ENCODE peak calls at places on chromosomes 16 and 17, in six cellular contexts. One of them, this sample, is unnamed.

GRCh38 chr17:32755045-32755805 is 121.7 kb downstream of the MYO1D start:
- DNase-seq in sigmoid colon: no peak
- DNase-seq in tibial nerve: no peak
- DNase-seq in H1: no peak
- DNase-seq in ovary: no peak
- DNase-seq in stomach: no peak
- DNase-seq in this sample: no peak

GRCh38 chr17:47987240-47987835 is 16.4 kb downstream of the CDK5RAP3 start:
- DNase-seq in sigmoid colon: peak
- DNase-seq in tibial nerve: no peak
- DNase-seq in H1: no peak
- DNase-seq in ovary: no peak
- DNase-seq in stomach: peak
- DNase-seq in this sample: no peak

GRCh38 chr16:69880640-69881133 is 70.4 kb upstream of the CLEC18A start:
- DNase-seq in sigmoid colon: no peak
- DNase-seq in tibial nerve: no peak
- DNase-seq in H1: no peak
- DNase-seq in ovary: no peak
- DNase-seq in stomach: no peak
- DNase-seq in this sample: no peak

GRCh38 chr17:81508639-81509047 is 4.0 kb downstream of the ACTG1 start:
- DNase-seq in sigmoid colon: peak
- DNase-seq in tibial nerve: no peak
- DNase-seq in H1: no peak
- DNase-seq in ovary: no peak
- DNase-seq in stomach: no peak
- DNase-seq in this sample: no peak

GRCh38 chr17:59542960-59543635 is 22.3 kb upstream of the DHX40 start:
- DNase-seq in sigmoid colon: no peak
- DNase-seq in tibial nerve: no peak
- DNase-seq in H1: no peak
- DNase-seq in ovary: no peak
- DNase-seq in stomach: no peak
- DNase-seq in this sample: no peak

GRCh38 chr17:3635474-3636153 is 436 bp downstream of the SHPK start:
- DNase-seq in sigmoid colon: no peak
- DNase-seq in tibial nerve: no peak
- DNase-seq in H1: no peak
- DNase-seq in ovary: no peak
- DNase-seq in stomach: no peak
- DNase-seq in this sample: peak

GRCh38 chr16:12024429-12024828 is 47.9 kb downstream of the SNX29 start:
- DNase-seq in sigmoid colon: no peak
- DNase-seq in tibial nerve: no peak
- DNase-seq in H1: no peak
- DNase-seq in ovary: no peak
- DNase-seq in stomach: peak
- DNase-seq in this sample: no peak

GRCh38 chr17:43224146-43224705 is 4.2 kb downstream of the CCDC200 start:
- DNase-seq in sigmoid colon: peak
- DNase-seq in tibial nerve: peak
- DNase-seq in H1: no peak
- DNase-seq in ovary: no peak
- DNase-seq in stomach: no peak
- DNase-seq in this sample: no peak

GRCh38 chr17:32835291-32835761 is 41.6 kb downstream of the MYO1D start:
- DNase-seq in sigmoid colon: no peak
- DNase-seq in tibial nerve: no peak
- DNase-seq in H1: no peak
- DNase-seq in ovary: no peak
- DNase-seq in stomach: no peak
- DNase-seq in this sample: no peak

DNA sequence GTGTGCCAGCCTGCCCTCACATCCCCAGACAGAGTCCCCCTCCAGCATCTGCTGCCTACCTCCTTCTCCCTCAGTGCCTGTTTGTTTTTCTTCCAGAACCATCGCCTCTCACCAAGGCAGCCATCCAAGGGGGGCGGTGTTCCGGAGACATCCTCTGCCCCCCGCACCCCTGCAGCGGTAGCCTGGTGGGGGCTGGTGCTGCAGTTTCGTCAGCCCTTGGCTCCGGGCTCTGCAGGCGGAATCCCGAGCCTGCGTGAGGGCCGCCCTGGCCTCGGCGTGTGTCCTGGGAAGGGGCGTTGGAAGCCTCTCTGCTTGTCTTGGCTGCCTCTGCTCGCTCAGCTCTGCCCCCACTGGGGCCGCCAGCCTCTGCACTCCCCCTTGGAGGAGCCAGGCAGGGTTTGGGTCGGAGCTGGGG is 126.0 kb upstream of the CIBAR2 start:
- DNase-seq in sigmoid colon: peak
- DNase-seq in tibial nerve: peak
- DNase-seq in H1: no peak
- DNase-seq in ovary: peak
- DNase-seq in stomach: peak
- DNase-seq in this sample: peak
- TF ChIP-seq CTCF in sigmoid colon: no peak
- TF ChIP-seq CTCF in tibial nerve: peak
- TF ChIP-seq CTCF in H1: peak
- TF ChIP-seq CTCF in ovary: peak
- TF ChIP-seq CTCF in stomach: no peak
- TF ChIP-seq CTCF in this sample: no peak

DNA sequence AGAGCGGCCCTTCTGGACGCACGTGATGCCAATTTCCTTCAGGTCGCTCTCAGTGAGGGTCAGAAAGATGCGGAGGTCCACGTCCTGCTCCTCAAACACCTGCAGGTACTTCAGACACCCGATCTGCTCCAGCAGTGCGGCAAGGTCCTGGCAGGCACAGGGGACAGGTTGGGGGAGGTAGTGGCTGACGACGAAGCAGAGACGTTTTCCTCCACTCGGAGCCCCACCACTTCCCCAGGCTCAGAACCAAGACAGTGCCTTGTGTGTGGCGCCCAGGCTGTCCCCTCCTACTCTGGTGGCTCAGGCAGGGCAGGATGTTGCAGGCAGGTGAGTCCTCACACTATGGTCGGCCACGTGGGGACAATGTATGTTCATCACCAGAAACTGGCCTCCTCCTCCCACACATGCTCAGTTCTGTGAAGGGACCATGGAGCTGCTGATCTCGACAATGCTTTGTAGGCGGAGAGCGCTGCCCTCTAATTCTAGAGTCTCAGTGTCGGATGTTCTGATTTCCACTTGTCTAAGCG is 5.7 kb downstream of the NUDT16L1 start:
- DNase-seq in sigmoid colon: no peak
- DNase-seq in tibial nerve: no peak
- DNase-seq in H1: no peak
- DNase-seq in ovary: no peak
- DNase-seq in stomach: no peak
- DNase-seq in this sample: no peak
- TF ChIP-seq POLR2A in sigmoid colon: no peak
- TF ChIP-seq POLR2A in tibial nerve: no peak
- TF ChIP-seq POLR2A in H1: no peak
- TF ChIP-seq POLR2A in ovary: no peak
- TF ChIP-seq POLR2A in stomach: no peak
- TF ChIP-seq POLR2A in this sample: no peak

DNA sequence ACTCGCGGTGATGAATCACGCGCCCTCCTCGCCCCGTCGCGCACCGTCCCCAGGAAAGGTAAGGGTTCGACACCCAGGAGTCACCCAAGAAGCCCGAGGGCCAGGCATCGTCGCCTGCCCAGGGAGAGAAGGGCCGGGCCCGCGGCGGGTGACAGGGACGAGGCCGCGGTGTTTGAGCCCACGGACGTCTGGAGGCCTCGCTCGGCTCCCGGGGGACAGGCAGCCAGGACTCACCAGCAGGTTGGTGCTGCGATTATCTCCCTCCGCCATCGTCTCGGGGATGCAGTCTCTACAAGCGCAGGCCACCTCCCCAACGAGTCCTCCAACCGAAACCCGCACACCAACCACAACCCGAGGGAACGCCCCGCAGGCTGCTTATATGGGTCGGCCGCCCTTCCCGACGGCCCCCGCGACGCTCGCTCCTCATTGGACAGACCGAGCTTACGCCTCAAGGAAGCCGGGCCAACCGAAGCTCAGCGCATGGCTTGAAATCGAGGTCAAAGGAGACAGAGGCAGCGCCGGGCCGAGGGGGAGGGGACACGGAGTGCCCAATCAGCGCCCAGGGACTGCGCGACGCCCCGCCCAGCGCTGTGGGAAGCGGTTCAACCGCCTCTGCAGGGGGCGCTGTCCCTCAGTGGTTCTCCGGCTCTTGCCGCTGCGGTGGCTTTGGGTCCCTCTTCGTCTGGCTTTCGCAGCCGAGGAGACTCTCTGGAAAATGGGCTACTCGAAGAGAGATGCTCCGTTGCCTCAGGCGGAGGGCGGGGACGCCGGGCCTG is at the start of gene ARL6IP1:
- DNase-seq in sigmoid colon: peak
- DNase-seq in tibial nerve: peak
- DNase-seq in H1: peak
- DNase-seq in ovary: peak
- DNase-seq in stomach: peak
- DNase-seq in this sample: peak
- TF ChIP-seq EP300 in sigmoid colon: no peak
- TF ChIP-seq EP300 in tibial nerve: peak
- TF ChIP-seq EP300 in H1: peak
- TF ChIP-seq EP300 in ovary: no peak
- TF ChIP-seq EP300 in stomach: peak
- TF ChIP-seq EP300 in this sample: no peak

GRCh38 chr17:7355053-7355452 is at the start of gene TMEM95:
- DNase-seq in sigmoid colon: peak
- DNase-seq in tibial nerve: no peak
- DNase-seq in H1: no peak
- DNase-seq in ovary: peak
- DNase-seq in stomach: no peak
- DNase-seq in this sample: peak

GRCh38 chr17:7352910-7353635 is 1.1 kb downstream of the KCTD11 start:
- DNase-seq in sigmoid colon: no peak
- DNase-seq in tibial nerve: no peak
- DNase-seq in H1: no peak
- DNase-seq in ovary: peak
- DNase-seq in stomach: no peak
- DNase-seq in this sample: peak

GRCh38 chr17:7354262-7354781 is 634 bp upstream of the TMEM95 start:
- DNase-seq in sigmoid colon: no peak
- DNase-seq in tibial nerve: no peak
- DNase-seq in H1: no peak
- DNase-seq in ovary: no peak
- DNase-seq in stomach: no peak
- DNase-seq in this sample: peak

GRCh38 chr17:7352559-7352889 is 562 bp downstream of the KCTD11 start:
- DNase-seq in sigmoid colon: no peak
- DNase-seq in tibial nerve: no peak
- DNase-seq in H1: no peak
- DNase-seq in ovary: no peak
- DNase-seq in stomach: no peak
- DNase-seq in this sample: no peak

DNA sequence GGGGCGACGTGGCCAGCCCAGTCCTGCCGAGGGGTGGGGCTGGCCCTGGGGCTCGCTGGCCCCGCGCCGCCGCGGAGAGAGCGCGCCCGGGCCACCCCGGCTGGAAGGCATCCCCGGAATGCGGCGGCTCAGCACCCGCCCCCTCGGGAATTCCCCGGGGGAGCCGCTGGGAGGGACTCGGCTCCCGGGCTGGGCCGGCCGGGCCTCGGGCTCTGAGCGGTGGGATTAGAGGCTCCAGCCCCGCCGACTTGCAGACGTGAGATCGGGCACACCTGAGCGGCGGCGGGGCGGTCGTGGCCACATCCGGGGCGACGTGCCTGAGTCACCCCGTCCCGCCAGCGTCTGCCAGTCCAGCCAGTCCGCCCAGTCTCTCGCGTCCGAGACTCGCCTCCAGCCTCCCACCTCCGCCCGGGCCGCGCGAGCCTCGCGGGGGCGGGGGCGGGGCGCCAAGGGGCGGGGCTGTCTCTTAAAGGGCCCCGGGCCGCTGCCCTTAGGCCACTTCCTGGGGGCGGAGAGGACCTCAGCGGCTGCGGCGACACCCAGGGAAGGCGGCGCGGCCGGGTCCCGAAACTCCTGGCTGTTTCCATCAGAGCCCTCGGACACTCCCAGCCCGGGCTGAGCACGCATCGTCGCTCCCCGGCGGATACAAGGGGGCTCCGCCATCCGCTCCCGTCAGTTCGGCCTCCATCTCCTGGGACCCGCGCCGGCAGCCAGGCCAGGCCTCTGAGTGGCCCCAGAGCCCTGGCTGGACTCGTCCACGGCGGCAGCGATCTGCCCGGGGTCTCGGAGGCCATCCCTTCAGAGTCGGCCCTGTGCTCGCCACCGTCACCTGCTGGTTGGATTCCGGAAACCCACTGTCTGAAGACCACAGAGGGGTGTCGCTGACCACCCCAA is at the start of gene KCTD11:
- DNase-seq in sigmoid colon: peak
- DNase-seq in tibial nerve: peak
- DNase-seq in H1: peak
- DNase-seq in ovary: peak
- DNase-seq in stomach: peak
- DNase-seq in this sample: peak
- TF ChIP-seq CTCF in sigmoid colon: peak
- TF ChIP-seq CTCF in tibial nerve: peak
- TF ChIP-seq CTCF in H1: peak
- TF ChIP-seq CTCF in ovary: peak
- TF ChIP-seq CTCF in stomach: peak
- TF ChIP-seq CTCF in this sample: peak